ENCODE peak calls at places on chromosomes 16 and 17, in nine cellular contexts. K is sciatic nerve; Q is NCI-H2171 treated with DMSO at 0.1 percent for 48 hours; Z is stimulated activated CD8-positive, alpha-beta memory T cell treated with anti-CD3 and anti-CD28 coated beads, Interleukin-15, amount 100 ng/mL, for 1 hour; V is AG08395; X is T-helper 17 cell; I is stimulated activated CD4-positive, alpha-beta T cell treated with anti-CD3 and anti-CD28 coated beads, Interleukin-2, amount 100 ng/mL, for 48 hours; O is myocyte; L is lower lobe of right lung. G is an unnamed sample.

GRCh38 chr16:67926181-67926742 is 5.4 kb downstream of the CTRL start:
- DNase-seq in L (peak), Q (peak), K (no peak), I (no peak), V (no peak), O (no peak), Z (no peak), X (no peak), G (no peak)

GRCh38 chr17:45136846-45137560 is 1.5 kb downstream of the ACBD4 start:
- DNase-seq in K (no peak), V (no peak), O (no peak), L (peak), Q (no peak), I (no peak), Z (no peak), X (no peak), G (no peak)

GRCh38 chr17:44920565-44920940 is 5.3 kb upstream of the GFAP start:
- DNase-seq in Q (peak), I (no peak), V (no peak), K (peak), O (peak), Z (no peak), X (no peak), L (peak), G (no peak)

GRCh38 chr17:8885968-8886674 is 18.6 kb upstream of the PIK3R6 start:
- DNase-seq in V (no peak), Z (no peak), L (peak), X (no peak), Q (no peak), K (peak), O (no peak), I (no peak), G (no peak)

GRCh38 chr16:58243528-58244004 is 45.7 kb upstream of the CSNK2A2 start:
- DNase-seq in L (no peak), V (no peak), O (no peak), Q (no peak), X (no peak), K (no peak), I (no peak), Z (no peak), G (no peak)

GRCh38 chr16:24626251-24626650 is 86.9 kb downstream of the RBBP6 start:
- DNase-seq in Z (no peak), L (no peak), V (no peak), K (no peak), X (no peak), O (no peak), Q (no peak), I (no peak), G (no peak)

GRCh38 chr17:61372436-61372835 is 27.2 kb upstream of the TBX2 start:
- DNase-seq in L (peak), K (no peak), V (no peak), Q (no peak), I (no peak), Z (no peak), X (no peak), O (no peak), G (no peak)

GRCh38 chr17:44830359-44831269 is 527 bp upstream of the GJC1 start:
- DNase-seq in Z (no peak), X (no peak), O (peak), V (peak), I (peak), Q (no peak), K (peak), L (no peak), G (no peak)

GRCh38 chr17:73646409-73647305 is 2.4 kb upstream of the SDK2 start:
- DNase-seq in Z (no peak), Q (peak), O (no peak), X (no peak), L (no peak), K (no peak), I (no peak), V (peak), G (no peak)

GRCh38 chr16:69820926-69821541 is 58.9 kb downstream of the WWP2 start:
- DNase-seq in I (no peak), Z (no peak), L (no peak), Q (peak), K (peak), V (peak), O (peak), X (no peak), G (no peak)

GRCh38 chr17:17141860-17142552 is 64.1 kb downstream of the PLD6 start:
- DNase-seq in L (no peak), X (peak), Z (no peak), O (no peak), I (peak), Q (no peak), K (peak), V (peak), G (peak)

GRCh38 chr17:81143200-81143527 is 22.1 kb upstream of the PVALEF start:
- DNase-seq in X (no peak), Q (no peak), Z (no peak), L (no peak), K (no peak), O (no peak), I (no peak), V (no peak), G (no peak)

GRCh38 chr16:12672986-12673385 is 130.7 kb downstream of the CPPED1 start:
- DNase-seq in X (no peak), L (no peak), V (no peak), O (peak), Z (no peak), K (no peak), Q (peak), I (no peak), G (no peak)